ENCODE peak calls at places on chromosome 17, in five cellular contexts. Z is trophoblast cell, S is small intestine, U is right cardiac atrium, Y is AG09309. E is an unnamed sample.

GRCh38 chr17:59331129-59331928 is at the start of gene YPEL2:
- DNase-seq in Z (peak), S (peak), U (peak), Y (peak), E (peak)

GRCh38 chr17:70655179-70655578 is 485.8 kb downstream of the KCNJ2 start:
- DNase-seq in Z (no peak), S (no peak), U (no peak), Y (no peak), E (no peak)

GRCh38 chr17:82339634-82340580 is 6.3 kb upstream of the SECTM1 start:
- DNase-seq in Z (no peak), S (no peak), U (peak), Y (no peak), E (no peak)

GRCh38 chr17:35617505-35617904 is 30.4 kb downstream of the AP2B1 start:
- DNase-seq in Z (no peak), S (no peak), U (no peak), Y (no peak), E (no peak)

GRCh38 chr17:17179371-17179827 is 26.7 kb downstream of the PLD6 start:
- DNase-seq in Z (no peak), S (no peak), U (no peak), Y (no peak), E (no peak)

GRCh38 chr17:17792551-17793377 is 44.0 kb downstream of the SREBF1 start:
- DNase-seq in Z (peak), S (no peak), U (peak), Y (no peak), E (peak)

GRCh38 chr17:21113106-21113690 is 13.6 kb upstream of the DHRS7B start:
- DNase-seq in Z (no peak), S (no peak), U (no peak), Y (no peak), E (no peak)

GRCh38 chr17:75412455-75413317 is 7.2 kb upstream of the GRB2 start:
- DNase-seq in Z (peak), S (peak), U (no peak), Y (no peak), E (no peak)

GRCh38 chr17:72392056-72393010 is 271.5 kb downstream of the SOX9 start:
- DNase-seq in Z (no peak), S (no peak), U (no peak), Y (peak), E (peak)

GRCh38 chr17:37523715-37524219 is 34.1 kb downstream of the DUSP14 start:
- DNase-seq in Z (no peak), S (no peak), U (no peak), Y (no peak), E (no peak)

DNA sequence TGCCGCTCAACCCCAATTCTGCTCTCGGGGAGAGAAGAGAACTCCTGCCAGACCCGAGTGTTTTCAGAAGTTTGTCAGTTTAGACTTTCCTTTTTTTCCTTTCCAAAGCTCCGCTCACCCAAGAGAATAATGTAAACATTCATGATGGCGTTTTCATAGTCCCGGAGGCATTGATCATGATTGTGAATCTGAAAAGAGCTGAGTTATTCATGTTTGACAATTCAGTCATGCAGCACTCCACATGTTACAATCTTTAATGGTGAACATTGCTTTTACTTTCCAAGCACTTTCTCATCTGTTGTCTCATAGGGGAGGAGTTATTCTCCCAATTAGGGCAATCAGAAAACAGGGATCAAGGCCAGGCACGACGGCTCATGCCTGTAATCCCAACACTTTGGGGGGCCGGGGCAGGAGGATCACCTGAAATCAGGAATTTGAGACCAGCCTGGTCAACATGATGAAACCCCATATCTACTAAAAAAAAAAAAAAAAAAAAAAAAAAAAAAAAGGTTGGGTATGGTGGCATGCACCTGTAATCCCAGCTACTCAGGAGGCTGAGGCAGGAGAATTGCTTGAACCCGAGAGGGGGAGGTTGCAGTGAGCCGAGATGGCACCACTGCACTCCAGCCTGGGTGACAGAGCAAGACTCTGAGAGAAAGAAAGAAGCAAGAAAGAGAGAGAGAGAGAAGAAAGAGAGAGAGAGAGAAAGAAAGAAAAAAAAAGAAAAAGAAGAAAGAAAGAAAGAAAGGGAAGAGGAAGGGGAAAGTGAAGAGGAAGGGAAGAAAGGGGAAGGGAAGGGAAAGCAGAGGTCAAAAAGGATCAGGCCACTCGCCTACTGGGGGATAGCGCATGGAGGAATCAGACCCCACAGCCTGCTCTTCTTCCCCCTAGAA is 70.0 kb upstream of the TNRC6C start:
- DNase-seq in Z (no peak), S (no peak), U (peak), Y (no peak), E (no peak)
- H3K4me3 ChIP-seq in Z (no peak), S (peak), U (peak), Y (peak), E (peak)

GRCh38 chr17:8520981-8521380 is 85.3 kb downstream of the NDEL1 start:
- DNase-seq in Z (no peak), S (no peak), U (no peak), Y (no peak), E (no peak)

GRCh38 chr17:8518346-8518745 is 82.7 kb downstream of the NDEL1 start:
- DNase-seq in Z (no peak), S (peak), U (no peak), Y (no peak), E (no peak)

GRCh38 chr17:8518858-8519257 is 83.2 kb downstream of the NDEL1 start:
- DNase-seq in Z (no peak), S (peak), U (no peak), Y (no peak), E (no peak)

GRCh38 chr17:8522577-8522976 is 86.9 kb downstream of the NDEL1 start:
- DNase-seq in Z (no peak), S (no peak), U (no peak), Y (no peak), E (no peak)
- H3K4me3 ChIP-seq in Z (no peak), S (no peak), U (no peak), Y (no peak), E (no peak)

GRCh38 chr17:55198690-55199370 is 65.9 kb upstream of the HLF start:
- DNase-seq in Z (no peak), S (no peak), U (no peak), Y (no peak), E (no peak)
- H3K4me3 ChIP-seq in Z (no peak), S (no peak), U (no peak), Y (no peak), E (no peak)

GRCh38 chr17:39738568-39738901 is 797 bp downstream of the GRB7 start:
- DNase-seq in Z (peak), S (peak), U (peak), Y (no peak), E (no peak)
- H3K4me3 ChIP-seq in Z (peak), S (peak), U (peak), Y (no peak), E (peak)

GRCh38 chr17:6551909-6552768 is 4.2 kb downstream of the PITPNM3 start:
- DNase-seq in Z (no peak), S (peak), U (peak), Y (no peak), E (no peak)
- H3K4me3 ChIP-seq in Z (no peak), S (no peak), U (no peak), Y (no peak), E (no peak)

GRCh38 chr17:40190197-40191021 is 13.1 kb downstream of the RAPGEFL1 start:
- DNase-seq in Z (peak), S (no peak), U (no peak), Y (no peak), E (no peak)
- H3K4me3 ChIP-seq in Z (no peak), S (no peak), U (no peak), Y (no peak), E (no peak)

GRCh38 chr17:39632153-39632941 is 4.6 kb upstream of the STARD3 start:
- DNase-seq in Z (no peak), S (peak), U (no peak), Y (no peak), E (no peak)
- H3K4me3 ChIP-seq in Z (no peak), S (no peak), U (no peak), Y (no peak), E (no peak)